ENCODE peak calls at places on chromosomes 13 and 19, in six cellular contexts. A is neural progenitor cell, J is pancreas, D is prostate gland, R is substantia nigra, H is thoracic aorta. T is an unnamed sample.

GRCh38 chr19:17576758-17577532 is 21.5 kb downstream of the COLGALT1 start:
- DNase-seq in A (peak; percentile 98), J (no peak), D (no peak), R (no peak), H (no peak), T (peak; percentile 54)

GRCh38 chr13:28653111-28653510 is 5.8 kb upstream of the POMP start:
- DNase-seq in A (no peak), J (no peak), D (no peak), R (no peak), H (no peak), T (no peak)

GRCh38 chr13:27466513-27466912 is 16.1 kb upstream of the MTIF3 start:
- DNase-seq in A (no peak), J (peak; percentile 27), D (no peak), R (no peak), H (no peak), T (no peak)

GRCh38 chr19:54114340-54114826 is 1.1 kb downstream of the TFPT start:
- DNase-seq in A (peak; percentile 29), J (no peak), D (peak; percentile 33), R (peak; percentile 38), H (no peak), T (peak; percentile 49)

GRCh38 chr19:29266001-29266400 is 53.0 kb upstream of the UQCRFS1 start:
- DNase-seq in A (no peak), J (no peak), D (no peak), R (no peak), H (no peak), T (no peak)

GRCh38 chr19:36120092-36120983 is 5.1 kb downstream of the TBCB start:
- DNase-seq in A (no peak), J (no peak), D (no peak), R (no peak), H (no peak), T (no peak)

GRCh38 chr19:1428738-1429391 is 9.3 kb upstream of the RPS15 start:
- DNase-seq in A (no peak), J (no peak), D (no peak), R (no peak), H (no peak), T (no peak)

GRCh38 chr19:3499738-3500428 is 591 bp downstream of the DOHH start:
- DNase-seq in A (no peak), J (no peak), D (no peak), R (no peak), H (no peak), T (no peak)

GRCh38 chr19:10929402-10929794 is 787 bp downstream of the TIMM29 start:
- DNase-seq in A (peak; percentile 46), J (no peak), D (no peak), R (no peak), H (no peak), T (no peak)

GRCh38 chr13:29817604-29818378 is 32.6 kb downstream of the UBL3 start:
- DNase-seq in A (no peak), J (no peak), D (no peak), R (no peak), H (no peak), T (no peak)

GRCh38 chr13:42041684-42042035 is 6.8 kb upstream of the DGKH start:
- DNase-seq in A (peak; percentile 76), J (no peak), D (peak; percentile 44), R (peak; percentile 9), H (peak; percentile 2), T (peak; percentile 62)

GRCh38 chr19:55013596-55013995 is 24.5 kb downstream of the GP6 start:
- DNase-seq in A (no peak), J (no peak), D (no peak), R (no peak), H (no peak), T (no peak)

GRCh38 chr13:105410602-105411001 is 1124.9 kb downstream of the EFNB2 start:
- DNase-seq in A (peak; percentile 77), J (peak; percentile 45), D (peak; percentile 18), R (peak; percentile 19), H (no peak), T (peak; percentile 39)

GRCh38 chr19:45009625-45010255 is 8.5 kb downstream of the RELB start:
- DNase-seq in A (no peak), J (no peak), D (no peak), R (no peak), H (no peak), T (no peak)

GRCh38 chr19:53466726-53467125 is 807 bp upstream of the ZNF813 start:
- DNase-seq in A (peak; percentile 7), J (no peak), D (no peak), R (no peak), H (no peak), T (no peak)

GRCh38 chr19:45307361-45307760 is 15.3 kb downstream of the CKM start:
- DNase-seq in A (no peak), J (no peak), D (no peak), R (no peak), H (no peak), T (no peak)

GRCh38 chr19:31421856-31422255 is 72.6 kb upstream of the TSHZ3 start:
- DNase-seq in A (peak; percentile 5), J (no peak), D (no peak), R (no peak), H (no peak), T (no peak)

GRCh38 chr13:25151626-25152025 is 20.5 kb downstream of the AMER2 start:
- DNase-seq in A (no peak), J (no peak), D (no peak), R (no peak), H (no peak), T (no peak)

GRCh38 chr19:3054972-3055740 is 7.1 kb downstream of the TLE5 start:
- DNase-seq in A (no peak), J (no peak), D (peak; percentile 59), R (no peak), H (no peak), T (no peak)

GRCh38 chr13:97367016-97367415 is 67.0 kb upstream of the RAP2A start:
- DNase-seq in A (no peak), J (no peak), D (no peak), R (peak; percentile 47), H (no peak), T (no peak)

GRCh38 chr19:31290926-31291590 is 58.2 kb downstream of the TSHZ3 start:
- DNase-seq in A (no peak), J (no peak), D (no peak), R (peak; percentile 61), H (no peak), T (no peak)

GRCh38 chr13:50611117-50611781 is 232.2 kb downstream of the DLEU7 start:
- DNase-seq in A (no peak), J (no peak), D (no peak), R (no peak), H (no peak), T (no peak)

GRCh38 chr13:110110783-110111182 is 196.2 kb downstream of the COL4A1 start:
- DNase-seq in A (no peak), J (no peak), D (no peak), R (no peak), H (no peak), T (no peak)

GRCh38 chr13:73440296-73440895 is 381.6 kb downstream of the KLF5 start:
- DNase-seq in A (peak; percentile 27), J (no peak), D (no peak), R (no peak), H (no peak), T (no peak)

GRCh38 chr13:22175815-22176214 is 504.9 kb downstream of the FGF9 start:
- DNase-seq in A (no peak), J (no peak), D (no peak), R (no peak), H (no peak), T (no peak)

GRCh38 chr13:75830842-75831241 is 194.7 kb downstream of the LMO7 start:
- DNase-seq in A (no peak), J (no peak), D (no peak), R (no peak), H (no peak), T (no peak)

GRCh38 chr19:50949792-50950320 is 3.0 kb downstream of the KLK5 start:
- DNase-seq in A (no peak), J (no peak), D (no peak), R (no peak), H (no peak), T (no peak)

GRCh38 chr19:43759515-43759914 is 4.8 kb upstream of the SMG9 start:
- DNase-seq in A (no peak), J (no peak), D (no peak), R (no peak), H (no peak), T (no peak)
- H3K27ac ChIP-seq in A (no peak overlapping the region), J (no peak overlapping the region), D (peak overlapping the region; percentile 50), R (no peak overlapping the region), H (no peak overlapping the region), T (no peak overlapping the region)

GRCh38 chr19:18833141-18833476 is 1.4 kb downstream of the UPF1 start:
- DNase-seq in A (no peak), J (no peak), D (no peak), R (no peak), H (no peak), T (no peak)
- H3K27ac ChIP-seq in A (no peak overlapping the region), J (peak overlapping the region; percentile 64), D (peak overlapping the region; percentile 80), R (peak overlapping the region; percentile 54), H (no peak overlapping the region), T (no peak overlapping the region)

GRCh38 chr13:46476174-46476573 is 76.8 kb upstream of the LRCH1 start:
- DNase-seq in A (no peak), J (no peak), D (no peak), R (no peak), H (no peak), T (no peak)

GRCh38 chr13:46473806-46474205 is 79.2 kb upstream of the LRCH1 start:
- DNase-seq in A (no peak), J (no peak), D (no peak), R (no peak), H (no peak), T (no peak)

GRCh38 chr13:46472384-46472783 is 80.6 kb upstream of the LRCH1 start:
- DNase-seq in A (no peak), J (no peak), D (no peak), R (no peak), H (no peak), T (no peak)

GRCh38 chr13:46478641-46479040 is 74.3 kb upstream of the LRCH1 start:
- DNase-seq in A (no peak), J (no peak), D (no peak), R (no peak), H (no peak), T (no peak)

DNA sequence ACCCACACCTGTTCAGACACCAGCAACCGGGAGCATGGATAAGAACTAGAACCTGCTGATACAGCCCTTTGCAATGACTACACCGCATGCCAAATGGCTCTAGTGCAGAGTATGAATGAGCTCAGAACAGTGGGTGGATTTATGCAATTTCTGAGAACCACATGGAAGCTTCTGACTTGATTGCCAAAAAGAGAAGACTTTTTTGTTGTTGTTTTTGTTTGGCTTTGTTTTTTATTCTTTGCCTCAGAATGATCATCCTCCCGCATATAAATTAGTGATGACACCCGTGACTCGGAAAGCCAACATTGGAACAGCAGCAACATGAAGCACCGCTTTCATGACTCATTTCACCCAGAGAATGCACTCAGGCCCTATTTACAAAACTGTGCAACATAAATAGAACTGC is 77.4 kb upstream of the LRCH1 start:
- DNase-seq in A (no peak), J (no peak), D (no peak), R (peak; percentile 4), H (no peak), T (no peak)
- H3K27ac ChIP-seq in A (no peak overlapping the region), J (no peak overlapping the region), D (no peak overlapping the region), R (no peak overlapping the region), H (no peak overlapping the region), T (no peak overlapping the region)

GRCh38 chr19:48720251-48720612 is 707 bp upstream of the MAMSTR start:
- DNase-seq in A (no peak), J (no peak), D (no peak), R (no peak), H (no peak), T (no peak)
- H3K27ac ChIP-seq in A (no peak overlapping the region), J (no peak overlapping the region), D (peak overlapping the region; percentile 72), R (peak overlapping the region; percentile 100), H (no peak overlapping the region), T (no peak overlapping the region)

GRCh38 chr13:39148513-39148961 is 110.3 kb downstream of the NHLRC3 start:
- DNase-seq in A (peak; percentile 25), J (no peak), D (no peak), R (no peak), H (no peak), T (no peak)
- H3K27ac ChIP-seq in A (no peak overlapping the region), J (no peak overlapping the region), D (no peak overlapping the region), R (no peak overlapping the region), H (no peak overlapping the region), T (no peak overlapping the region)

T was measured in lung.